ENCODE peak calls at places on chromosomes 4 and X, in four cellular contexts. A, D, S and X are unnamed samples.

GRCh38 chrX:110145854-110146253 is 142.9 kb downstream of the TMEM164 start:
- DNase-seq in S (no peak), D (no peak), A (peak; percentile 29), X (peak; percentile 29)

GRCh38 chr4:80306255-80306654 is 29.3 kb upstream of the CFAP299 start:
- DNase-seq in D (no peak), A (no peak), S (no peak), X (no peak)

GRCh38 chrX:98067611-98068010 is 1183.9 kb downstream of the RPA4 start:
- DNase-seq in S (no peak), D (no peak), A (no peak), X (no peak)

GRCh38 chr4:88010921-88011320 is 3.5 kb downstream of the PKD2 start:
- DNase-seq in A (no peak), S (no peak), D (no peak), X (no peak)

GRCh38 chr4:8229341-8229975 is 30.4 kb downstream of the SH3TC1 start:
- DNase-seq in S (no peak), D (no peak), A (no peak), X (no peak)

GRCh38 chr4:100803751-100804150 is 285.9 kb upstream of the EMCN start:
- DNase-seq in A (no peak), D (no peak), S (no peak), X (no peak)

GRCh38 chr4:169571435-169571834 is 40.9 kb downstream of the NEK1 start:
- DNase-seq in A (no peak), D (no peak), S (no peak), X (no peak)

GRCh38 chrX:149037301-149037700 is 467.8 kb downstream of the IDS start:
- DNase-seq in S (no peak), D (no peak), A (no peak), X (no peak)